ENCODE peak calls at places on chromosomes 13 and 19, in four cellular contexts. I is left colon, F is T-helper 2 cell, R is nucleus accumbens. Y is an unnamed sample.

GRCh38 chr13:35787937-35788336 is 311.4 kb upstream of the MAB21L1 start:
- DNase-seq in I (no peak), F (no peak), R (no peak), Y (no peak)

GRCh38 chr13:109368230-109368629 is 418.2 kb downstream of the IRS2 start:
- DNase-seq in F (no peak), I (no peak), R (no peak), Y (no peak)

GRCh38 chr13:24986826-24987225 is 109.1 kb upstream of the PABPC3 start:
- DNase-seq in R (no peak), I (no peak), F (no peak), Y (no peak)

GRCh38 chr19:14502334-14503092 is 6.6 kb upstream of the GIPC1 start:
- DNase-seq in F (no peak), I (no peak), R (no peak), Y (no peak)

GRCh38 chr19:42038675-42039074 is 31.3 kb downstream of the GRIK5 start:
- DNase-seq in R (no peak), I (no peak), F (no peak), Y (no peak)

GRCh38 chr19:42693760-42694350 is 46.4 kb downstream of the PSG3 start:
- DNase-seq in F (no peak), I (no peak), R (no peak), Y (no peak)

GRCh38 chr13:34108396-34108795 is 290.4 kb downstream of the RFC3 start:
- DNase-seq in I (no peak), F (no peak), R (no peak), Y (no peak)

GRCh38 chr13:99495478-99496321 is 5.6 kb upstream of the TM9SF2 start:
- DNase-seq in I (no peak), F (no peak), R (no peak), Y (no peak)

GRCh38 chr19:6056801-6057650 is 53.3 kb downstream of the RFX2 start:
- DNase-seq in F (no peak), I (peak), R (no peak), Y (peak)

GRCh38 chr19:43784981-43785808 is 4.4 kb upstream of the KCNN4 start:
- DNase-seq in I (peak), F (no peak), R (peak), Y (no peak)

GRCh38 chr19:30471441-30471840 is 99.3 kb downstream of the ZNF536 start:
- DNase-seq in R (no peak), I (no peak), F (no peak), Y (no peak)

GRCh38 chr13:34065915-34066314 is 248.0 kb downstream of the RFC3 start:
- DNase-seq in F (no peak), I (no peak), R (no peak), Y (no peak)

GRCh38 chr19:46839752-46840151 is 10.9 kb downstream of the AP2S1 start:
- DNase-seq in I (peak), R (no peak), F (no peak), Y (no peak)

GRCh38 chr19:55690769-55691545 is 15.9 kb downstream of the EPN1 start:
- DNase-seq in I (no peak), F (no peak), R (no peak), Y (no peak)

GRCh38 chr13:60120617-60121016 is 43.1 kb downstream of the DIAPH3 start:
- DNase-seq in F (no peak), I (no peak), R (no peak), Y (no peak)

GRCh38 chr13:21344662-21345176 is 114.4 kb downstream of the ZDHHC20 start:
- DNase-seq in R (no peak), F (no peak), I (no peak), Y (no peak)

GRCh38 chr19:50565984-50566903 is 2.0 kb downstream of the LRRC4B start:
- DNase-seq in I (no peak), F (no peak), R (peak), Y (no peak)

GRCh38 chr19:22422220-22422619 is at the start of gene ZNF98:
- DNase-seq in I (no peak), R (peak), F (no peak), Y (no peak)

GRCh38 chr13:76157926-76158325 is 521.8 kb downstream of the LMO7 start:
- DNase-seq in R (no peak), I (no peak), F (no peak), Y (no peak)

GRCh38 chr13:113110852-113111315 is 5.3 kb downstream of the F7 start:
- DNase-seq in I (no peak), F (no peak), R (no peak), Y (no peak)

GRCh38 chr13:20812890-20813289 is 39.1 kb upstream of the EEF1AKMT1 start:
- DNase-seq in R (no peak), I (no peak), F (no peak), Y (no peak)

GRCh38 chr19:38134538-38135149 is 89.4 kb downstream of the DPF1 start:
- DNase-seq in R (no peak), F (no peak), I (peak), Y (no peak)

GRCh38 chr13:59343993-59344780 is 819.5 kb downstream of the DIAPH3 start:
- DNase-seq in F (no peak), R (no peak), I (no peak), Y (no peak)

GRCh38 chr13:113981611-113982295 is 7.9 kb upstream of the C13orf46 start:
- DNase-seq in R (no peak), F (no peak), I (no peak), Y (peak)

GRCh38 chr13:109215377-109215776 is 571.0 kb downstream of the IRS2 start:
- DNase-seq in F (no peak), R (no peak), I (no peak), Y (no peak)

GRCh38 chr13:76812971-76813691 is 73.1 kb downstream of the KCTD12 start:
- DNase-seq in F (no peak), R (no peak), I (no peak), Y (peak)

GRCh38 chr13:107864543-107865460 is 350.5 kb downstream of the LIG4 start:
- DNase-seq in I (no peak), R (no peak), F (no peak), Y (no peak)

GRCh38 chr13:44629465-44630183 is 53.5 kb upstream of the TSC22D1 start:
- DNase-seq in F (no peak), I (no peak), R (no peak), Y (no peak)

GRCh38 chr19:17985037-17985818 is 18.3 kb downstream of the KCNN1 start:
- DNase-seq in F (no peak), R (no peak), I (peak), Y (no peak)

GRCh38 chr13:25032160-25032559 is 63.8 kb upstream of the PABPC3 start:
- DNase-seq in R (no peak), I (no peak), F (no peak), Y (no peak)

GRCh38 chr13:66888698-66889097 is 341.4 kb downstream of the PCDH9 start:
- DNase-seq in R (no peak), I (no peak), F (no peak), Y (no peak)

GRCh38 chr13:32228330-32229041 is 86.7 kb downstream of the ZAR1L start:
- DNase-seq in F (no peak), I (no peak), R (no peak), Y (no peak)

GRCh38 chr19:5665781-5666513 is 14.4 kb downstream of the MICOS13 start:
- DNase-seq in F (no peak), R (no peak), I (no peak), Y (no peak)

GRCh38 chr19:8340341-8341096 is 2.5 kb downstream of the KANK3 start:
- DNase-seq in F (no peak), I (no peak), R (no peak), Y (no peak)

GRCh38 chr19:41702208-41702651 is 6.2 kb upstream of the CEACAM5 start:
- DNase-seq in F (no peak), R (no peak), I (no peak), Y (no peak)

GRCh38 chr13:27821566-27821965 is 29.3 kb downstream of the GSX1 start:
- DNase-seq in F (no peak), I (no peak), R (no peak), Y (no peak)

Y was measured in tibial artery.